ENCODE peak calls at places on chromosome 14, in six cellular contexts. V, H, B, Q, S and U are unnamed samples.

GRCh38 chr14:69571879-69572633 is 2.6 kb downstream of the CCDC177 start:
- ATAC-seq in V (peak; percentile 31), H (no peak), B (peak; percentile 21), Q (peak; percentile 60), S (no peak), U (peak; percentile 37)

GRCh38 chr14:36057452-36058142 is 118.9 kb downstream of the PTCSC3 start:
- ATAC-seq in V (no peak), H (peak; percentile 51), B (no peak), Q (no peak), S (no peak), U (no peak)

GRCh38 chr14:69667938-69668336 is 56.5 kb downstream of the SUSD6 start:
- ATAC-seq in V (no peak), H (no peak), B (no peak), Q (no peak), S (peak; percentile 65), U (no peak)

GRCh38 chr14:66483322-66483721 is 2.8 kb upstream of the CCDC196 start:
- ATAC-seq in V (no peak), H (no peak), B (peak; percentile 56), Q (no peak), S (no peak), U (no peak)

GRCh38 chr14:29925106-29925722 is 2.4 kb downstream of the PRKD1 start:
- ATAC-seq in V (no peak), H (no peak), B (no peak), Q (no peak), S (no peak), U (no peak)

GRCh38 chr14:60087664-60088063 is 4.1 kb upstream of the PCNX4 start:
- ATAC-seq in V (no peak), H (no peak), B (peak; percentile 6), Q (no peak), S (no peak), U (no peak)

GRCh38 chr14:23916038-23916437 is 37.5 kb upstream of the DHRS4 start:
- ATAC-seq in V (no peak), H (no peak), B (no peak), Q (no peak), S (no peak), U (peak; percentile 76)

GRCh38 chr14:61894452-61895077 is 132.3 kb downstream of the SNAPC1 start:
- ATAC-seq in V (peak; percentile 73), H (no peak), B (peak; percentile 88), Q (peak; percentile 88), S (peak; percentile 69), U (no peak)

GRCh38 chr14:98984719-98985041 is 287.3 kb downstream of the BCL11B start:
- ATAC-seq in V (no peak), H (peak; percentile 59), B (peak; percentile 83), Q (no peak), S (no peak), U (no peak)

GRCh38 chr14:66842911-66843572 is 335.1 kb downstream of the GPHN start:
- ATAC-seq in V (no peak), H (no peak), B (no peak), Q (no peak), S (peak; percentile 56), U (no peak)

GRCh38 chr14:21749306-21749868 is 75.8 kb upstream of the OR4E1 start:
- ATAC-seq in V (peak; percentile 24), H (no peak), B (no peak), Q (peak; percentile 76), S (no peak), U (no peak)

GRCh38 chr14:35353409-35354172 is 51.0 kb downstream of the NFKBIA start:
- ATAC-seq in V (peak; percentile 30), H (no peak), B (no peak), Q (peak; percentile 49), S (no peak), U (no peak)

GRCh38 chr14:35368139-35368460 is 36.4 kb downstream of the NFKBIA start:
- ATAC-seq in V (no peak), H (no peak), B (peak; percentile 50), Q (peak; percentile 5), S (peak; percentile 49), U (no peak)

GRCh38 chr14:65335548-65335947 is 77.0 kb upstream of the FUT8 start:
- ATAC-seq in V (no peak), H (no peak), B (no peak), Q (no peak), S (no peak), U (no peak)

GRCh38 chr14:76326918-76327689 is 48.8 kb upstream of the ESRRB start:
- ATAC-seq in V (no peak), H (no peak), B (no peak), Q (no peak), S (no peak), U (no peak)

DNA sequence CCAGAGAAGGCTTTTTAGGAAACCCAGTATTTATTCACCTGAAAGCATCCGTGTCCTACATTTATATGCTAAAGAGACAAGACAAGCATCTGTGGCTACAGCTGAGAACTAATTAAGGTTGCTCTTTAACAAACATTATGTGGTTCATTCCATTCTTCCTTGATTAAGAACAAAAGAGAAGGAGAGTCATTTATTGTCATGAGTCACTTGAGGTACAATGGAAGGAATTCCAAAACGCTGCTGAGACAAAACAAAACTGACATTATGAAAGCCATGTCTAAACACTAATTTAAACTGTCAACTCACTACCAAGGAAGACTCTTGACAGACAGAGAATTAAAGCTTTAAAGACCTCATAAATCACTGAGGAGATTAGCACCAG is 214.4 kb downstream of the BMP4 start:
- ATAC-seq in V (no peak), H (no peak), B (no peak), Q (no peak), S (no peak), U (no peak)
- TF ChIP-seq EP300 in V (no peak), H (no peak), B (no peak), Q (no peak), S (no peak), U (no peak)

GRCh38 chr14:93040443-93040842 is 75.3 kb downstream of the ITPK1 start:
- ATAC-seq in V (no peak), H (no peak), B (no peak), Q (no peak), S (no peak), U (peak; percentile 6)
- TF ChIP-seq EP300 in V (no peak), H (no peak), B (no peak), Q (no peak), S (no peak), U (no peak)

GRCh38 chr14:95265106-95266094 is 54.3 kb downstream of the CLMN start:
- ATAC-seq in V (peak; percentile 99), H (peak; percentile 90), B (no peak), Q (peak; percentile 98), S (peak; percentile 91), U (peak; percentile 74)
- TF ChIP-seq EP300 in V (peak; percentile 94), H (peak; percentile 81), B (no peak), Q (peak; percentile 88), S (peak; percentile 98), U (no peak)

GRCh38 chr14:56579345-56580316 is at the start of gene TMEM260:
- ATAC-seq in V (peak; percentile 93), H (peak; percentile 97), B (peak; percentile 94), Q (peak; percentile 91), S (peak; percentile 89), U (peak; percentile 95)
- TF ChIP-seq EP300 in V (no peak), H (no peak), B (no peak), Q (no peak), S (no peak), U (no peak)

GRCh38 chr14:33679025-33679424 is 271.8 kb downstream of the EGLN3 start:
- ATAC-seq in V (no peak), H (no peak), B (no peak), Q (no peak), S (no peak), U (no peak)

GRCh38 chr14:33682746-33683145 is 268.1 kb downstream of the EGLN3 start:
- ATAC-seq in V (no peak), H (no peak), B (no peak), Q (no peak), S (no peak), U (peak; percentile 89)

GRCh38 chr14:33678012-33678411 is 272.9 kb downstream of the EGLN3 start:
- ATAC-seq in V (no peak), H (no peak), B (no peak), Q (no peak), S (no peak), U (no peak)

GRCh38 chr14:33680873-33681272 is 270.0 kb downstream of the EGLN3 start:
- ATAC-seq in V (no peak), H (no peak), B (no peak), Q (no peak), S (no peak), U (no peak)

GRCh38 chr14:33679461-33680225 is 271.2 kb downstream of the EGLN3 start:
- ATAC-seq in V (no peak), H (no peak), B (no peak), Q (no peak), S (no peak), U (no peak)
- TF ChIP-seq EP300 in V (no peak), H (no peak), B (no peak), Q (no peak), S (no peak), U (no peak)

GRCh38 chr14:53956427-53957201 is at the start of gene BMP4:
- ATAC-seq in V (peak; percentile 44), H (peak; percentile 76), B (peak; percentile 85), Q (peak; percentile 79), S (no peak), U (peak; percentile 69)

GRCh38 chr14:53955234-53955556 is 1.4 kb downstream of the BMP4 start:
- ATAC-seq in V (no peak), H (no peak), B (no peak), Q (no peak), S (no peak), U (no peak)

GRCh38 chr14:53953828-53954550 is 2.6 kb downstream of the BMP4 start:
- ATAC-seq in V (peak; percentile 32), H (no peak), B (no peak), Q (peak; percentile 6), S (no peak), U (peak; percentile 17)

GRCh38 chr14:53954551-53955233 is 1.9 kb downstream of the BMP4 start:
- ATAC-seq in V (peak; percentile 5), H (no peak), B (no peak), Q (no peak), S (no peak), U (no peak)

GRCh38 chr14:53955671-53956426 is 776 bp downstream of the BMP4 start:
- ATAC-seq in V (no peak), H (peak; percentile 80), B (no peak), Q (peak; percentile 66), S (no peak), U (peak; percentile 40)
- TF ChIP-seq EP300 in V (no peak), H (no peak), B (no peak), Q (no peak), S (no peak), U (no peak)

DNA sequence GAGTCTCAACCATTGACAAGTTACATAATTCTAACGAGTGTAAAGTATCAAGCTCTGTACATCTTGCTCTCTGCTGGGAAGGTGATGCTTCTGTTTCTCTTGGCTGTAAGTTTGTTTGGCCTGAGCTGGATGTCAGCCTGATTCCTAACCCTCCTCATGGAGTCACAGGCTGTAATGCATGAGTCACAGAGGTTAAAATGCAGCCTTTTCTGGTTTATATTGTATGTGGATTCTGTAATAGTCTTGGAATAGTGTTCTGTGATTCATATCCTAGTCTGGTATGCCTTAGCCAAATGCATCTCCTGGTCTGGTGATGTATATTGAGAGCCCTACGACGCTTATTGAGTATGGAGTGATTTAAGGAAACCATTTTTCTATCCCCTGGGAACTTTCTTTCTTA is 104.5 kb upstream of the FRMD6 start:
- ATAC-seq in V (peak; percentile 99), H (no peak), B (no peak), Q (no peak), S (no peak), U (peak; percentile 96)
- TF ChIP-seq EP300 in V (no peak), H (no peak), B (no peak), Q (no peak), S (no peak), U (no peak)